ENCODE peak calls at places on chromosome 17, in seven cellular contexts. F is astrocyte of the spinal cord, B is GM10248, P is NB4, V is AG09309, U is HCT116, L is neural crest cell. R is an unnamed sample.

GRCh38 chr17:58531661-58532554 is 17.5 kb upstream of the MTMR4 start:
- DNase-seq in V (no peak), F (no peak), P (peak), B (peak), L (peak), U (no peak), R (peak)

GRCh38 chr17:77882481-77883212 is 75.9 kb upstream of the TNRC6C start:
- DNase-seq in U (no peak), L (no peak), F (peak), B (peak), P (peak), V (no peak), R (no peak)

GRCh38 chr17:74959826-74960738 is 12.5 kb downstream of the HID1 start:
- DNase-seq in B (no peak), L (no peak), V (no peak), U (no peak), P (no peak), F (no peak), R (no peak)

GRCh38 chr17:65750678-65751077 is 189.2 kb upstream of the AXIN2 start:
- DNase-seq in V (peak), F (peak), U (peak), P (no peak), L (no peak), B (no peak), R (no peak)

GRCh38 chr17:78013683-78014467 is 55.4 kb downstream of the TNRC6C start:
- DNase-seq in V (no peak), F (peak), P (peak), L (peak), B (peak), U (peak), R (peak)

GRCh38 chr17:28188841-28189263 is 130.1 kb upstream of the TMEM97 start:
- DNase-seq in V (no peak), U (no peak), L (no peak), F (no peak), B (no peak), P (no peak), R (no peak)

GRCh38 chr17:12672944-12673343 is 7.3 kb downstream of the MYOCD start:
- DNase-seq in B (no peak), V (no peak), F (no peak), U (no peak), P (no peak), L (no peak), R (no peak)

GRCh38 chr17:17077861-17078732 is 35.8 kb downstream of the MPRIP start:
- DNase-seq in U (no peak), P (no peak), L (no peak), V (no peak), F (no peak), B (no peak), R (no peak)

GRCh38 chr17:65953316-65954147 is 238.4 kb downstream of the CEP112 start:
- DNase-seq in L (no peak), F (peak), P (no peak), B (no peak), U (no peak), V (no peak), R (peak)

GRCh38 chr17:15133143-15133542 is 132.0 kb downstream of the PMP22 start:
- DNase-seq in U (no peak), B (no peak), F (no peak), V (no peak), L (no peak), P (no peak), R (no peak)

GRCh38 chr17:18217412-18218015 is 7.9 kb upstream of the LLGL1 start:
- DNase-seq in V (no peak), F (peak), P (peak), L (peak), B (peak), U (peak), R (peak)

GRCh38 chr17:50540485-50541401 is 6.2 kb upstream of the SPATA20 start:
- DNase-seq in B (no peak), P (no peak), U (no peak), L (no peak), V (no peak), F (no peak), R (no peak)

GRCh38 chr17:20095366-20096080 is 86.4 kb downstream of the SPECC1 start:
- DNase-seq in B (no peak), V (no peak), P (peak), L (peak), U (peak), F (peak), R (peak)

GRCh38 chr17:71975998-71976649 is 144.7 kb upstream of the SOX9 start:
- DNase-seq in U (no peak), B (no peak), V (peak), P (peak), F (peak), L (peak), R (no peak)

GRCh38 chr17:2192367-2193028 is 111.1 kb downstream of the SMG6 start:
- DNase-seq in F (peak), U (peak), B (no peak), V (peak), P (peak), L (no peak), R (no peak)

GRCh38 chr17:77002103-77003045 is 134.2 kb downstream of the MGAT5B start:
- DNase-seq in F (peak), P (no peak), B (no peak), V (no peak), U (peak), L (no peak), R (no peak)

GRCh38 chr17:68201425-68201785 is 46.4 kb upstream of the AMZ2 start:
- DNase-seq in L (no peak), U (no peak), B (no peak), P (no peak), F (no peak), V (no peak), R (no peak)

GRCh38 chr17:33049781-33050414 is 58.3 kb downstream of the SPACA3 start:
- DNase-seq in B (peak), V (no peak), U (peak), L (peak), F (peak), P (peak), R (peak)

GRCh38 chr17:57955183-57955952 is at the start of gene CUEDC1:
- DNase-seq in U (no peak), L (peak), B (peak), P (peak), F (peak), V (no peak), R (peak)

GRCh38 chr17:57892820-57893595 is 43.2 kb upstream of the MRPS23 start:
- DNase-seq in V (peak), L (peak), B (no peak), F (peak), P (peak), U (peak), R (peak)

GRCh38 chr17:3610523-3610922 is 1.3 kb upstream of the TRPV1 start:
- DNase-seq in U (no peak), B (no peak), L (no peak), P (no peak), V (no peak), F (no peak), R (no peak)

GRCh38 chr17:74192950-74193781 is 10.3 kb upstream of the RPL38 start:
- DNase-seq in L (no peak), V (no peak), U (no peak), F (no peak), B (no peak), P (peak), R (no peak)

GRCh38 chr17:38920374-38921291 is 4.8 kb upstream of the LASP1NB start:
- DNase-seq in U (no peak), L (no peak), P (no peak), B (no peak), F (no peak), V (no peak), R (no peak)

GRCh38 chr17:38919316-38920078 is 5.9 kb upstream of the LASP1NB start:
- DNase-seq in F (no peak), B (no peak), U (no peak), V (no peak), P (no peak), L (no peak), R (no peak)

GRCh38 chr17:38921756-38922411 is 3.5 kb upstream of the LASP1NB start:
- DNase-seq in L (no peak), F (no peak), B (no peak), U (no peak), V (no peak), P (no peak), R (no peak)

GRCh38 chr17:38925263-38925995 is at the start of gene LASP1NB:
- DNase-seq in U (no peak), V (no peak), L (peak), F (peak), B (no peak), P (no peak), R (peak)

DNA sequence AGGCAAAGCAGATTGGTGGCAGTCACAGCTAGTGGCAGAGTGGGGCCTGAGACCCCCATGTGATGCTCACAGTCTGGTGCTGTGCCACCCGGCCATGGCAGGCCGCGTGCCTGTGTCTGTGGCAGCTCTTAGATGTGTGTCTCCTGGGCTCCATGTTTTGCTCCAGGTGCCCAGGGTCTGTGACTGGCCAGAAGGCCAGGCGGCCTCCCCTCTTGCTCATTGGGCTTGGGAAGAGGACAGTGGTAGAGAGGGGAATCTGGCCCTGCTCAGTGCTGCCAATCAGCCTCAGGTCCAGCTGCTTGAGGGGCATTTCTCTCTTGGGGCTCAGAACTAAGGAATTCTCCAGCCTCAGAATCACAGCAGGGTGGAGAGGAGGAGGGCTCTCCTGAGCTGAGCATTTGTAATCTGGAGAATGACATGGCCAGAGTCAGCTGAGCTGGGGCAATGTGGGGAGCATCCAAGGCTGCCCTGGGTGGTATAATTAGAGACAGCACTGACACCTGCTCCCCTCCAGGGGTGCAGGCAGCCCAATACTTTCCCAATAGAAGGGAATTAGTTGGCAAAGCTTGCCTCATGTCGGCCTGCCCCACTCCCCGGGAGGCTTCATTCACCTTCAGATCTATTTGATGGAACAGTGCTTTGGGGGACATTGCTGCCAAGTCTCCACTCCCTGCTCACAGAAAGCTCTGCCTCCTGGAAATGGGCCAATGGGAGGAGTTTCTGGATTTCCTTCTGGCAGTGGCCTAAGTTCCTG is 2.7 kb upstream of the LASP1NB start:
- DNase-seq in L (no peak), B (no peak), P (no peak), V (peak), F (peak), U (no peak), R (no peak)
- TF ChIP-seq CTCF in L (no peak), B (no peak), P (no peak), V (peak), F (no peak), U (peak), R (no peak)

DNA sequence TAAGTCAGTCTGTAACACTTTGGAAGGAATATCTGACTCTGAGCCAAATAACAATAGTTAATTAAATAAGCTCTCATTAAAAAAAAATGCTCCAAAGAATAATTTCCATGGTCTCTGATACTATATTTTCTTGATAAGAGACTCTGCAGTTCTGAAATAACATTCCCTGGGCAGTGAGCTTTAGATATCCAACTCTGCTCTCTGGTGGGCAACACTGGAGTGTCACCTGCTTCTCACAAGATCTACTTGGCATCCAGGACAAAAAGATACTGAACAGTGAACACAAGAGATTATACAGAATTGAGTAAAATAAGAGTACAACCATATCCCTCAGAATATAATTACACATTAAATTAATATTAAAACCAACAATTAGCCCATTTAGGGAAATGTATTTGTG is 13.7 kb downstream of the BLMH start:
- DNase-seq in L (no peak), V (no peak), B (no peak), F (peak), P (peak), U (no peak), R (no peak)
- TF ChIP-seq CTCF in L (peak), V (peak), B (peak), F (peak), P (peak), U (peak), R (peak)

DNA sequence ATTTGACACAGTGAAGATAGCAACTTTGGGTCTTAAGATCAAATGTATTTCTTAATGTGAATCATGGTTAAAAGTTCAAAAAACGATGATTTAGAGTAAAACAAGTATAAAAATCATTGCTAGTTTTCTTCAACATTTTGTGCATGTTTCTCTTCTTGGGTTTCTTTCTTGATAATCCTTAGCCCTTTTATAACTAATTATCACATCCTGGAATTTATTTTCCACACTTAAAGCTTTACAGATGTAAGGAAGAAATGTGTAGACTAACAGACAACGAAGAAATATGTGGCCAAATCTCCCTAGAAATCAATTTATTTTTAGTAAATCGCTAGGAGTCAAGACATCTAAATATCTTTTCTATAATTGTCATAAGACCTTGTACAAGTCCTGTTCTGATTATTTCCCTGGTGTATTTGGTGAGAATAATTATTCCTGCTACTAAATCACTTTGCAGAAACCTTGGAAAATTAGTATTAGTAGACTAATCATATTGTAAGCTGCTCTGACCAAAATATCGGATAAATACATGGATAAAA is 4.9 kb downstream of the NACA2 start:
- DNase-seq in F (no peak), L (no peak), U (no peak), V (no peak), P (no peak), B (no peak), R (no peak)
- TF ChIP-seq CTCF in F (no peak), L (no peak), U (no peak), V (no peak), P (no peak), B (no peak), R (no peak)

GRCh38 chr17:7313028-7313889 is 1.9 kb downstream of the GPS2 start:
- DNase-seq in B (no peak), V (no peak), U (no peak), L (no peak), P (peak), F (no peak), R (no peak)
- TF ChIP-seq CTCF in B (no peak), V (no peak), U (peak), L (peak), P (no peak), F (no peak), R (no peak)

DNA sequence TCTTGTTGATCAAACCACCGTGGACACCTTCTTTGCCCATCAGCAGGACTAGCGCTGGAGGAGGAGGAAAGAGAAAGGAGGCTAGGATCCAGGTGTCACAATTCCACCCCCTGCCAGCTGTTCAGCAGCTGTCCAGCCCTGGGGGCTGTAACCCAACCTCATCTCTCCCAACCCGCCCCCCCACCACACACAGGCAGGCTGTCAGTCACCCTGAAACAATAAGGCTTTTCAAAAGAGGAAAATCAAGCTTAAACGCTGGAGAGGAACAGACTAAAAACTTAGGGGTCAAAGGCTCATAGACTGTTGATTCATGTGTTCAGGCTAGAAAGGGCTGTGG is 2.4 kb downstream of the PFN1 start:
- DNase-seq in L (no peak), V (no peak), P (no peak), B (no peak), U (no peak), F (no peak), R (no peak)
- TF ChIP-seq CTCF in L (no peak), V (no peak), P (no peak), B (no peak), U (no peak), F (no peak), R (no peak)

DNA sequence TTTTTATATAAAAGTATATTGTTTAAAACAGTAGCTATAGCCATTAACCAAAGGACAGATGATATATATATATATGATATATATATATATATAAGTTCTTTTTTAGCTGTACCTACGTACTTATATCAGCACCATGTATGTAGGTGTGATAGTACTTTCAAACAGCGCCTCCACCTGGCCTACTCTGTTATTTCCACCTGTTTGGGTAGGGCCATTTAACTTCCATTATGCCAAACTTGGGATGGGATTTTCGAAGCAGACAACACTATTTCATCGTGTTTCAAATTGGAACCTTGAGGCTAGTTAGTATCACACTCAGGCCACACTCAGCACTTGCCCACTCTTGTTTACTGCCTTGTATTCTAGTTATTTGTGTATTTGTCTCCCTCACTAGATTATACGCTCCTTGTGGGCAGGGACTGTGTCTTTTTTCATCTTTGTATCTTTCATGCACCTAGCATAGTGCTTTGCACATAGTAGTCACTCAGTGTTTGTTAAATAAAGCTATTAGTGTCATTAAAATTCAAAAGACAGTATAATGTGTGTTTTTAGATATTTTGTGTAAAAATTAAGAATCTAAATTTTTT is 11.8 kb upstream of the CLTC start:
- DNase-seq in U (no peak), F (no peak), B (no peak), L (no peak), V (no peak), P (peak), R (peak)
- TF ChIP-seq CTCF in U (peak), F (peak), B (no peak), L (peak), V (no peak), P (peak), R (no peak)

GRCh38 chr17:41324180-41325075 is 8.9 kb upstream of the KRTAP17-1 start:
- DNase-seq in V (no peak), P (no peak), F (no peak), B (no peak), U (peak), L (no peak), R (no peak)
- TF ChIP-seq CTCF in V (peak), P (no peak), F (peak), B (no peak), U (peak), L (no peak), R (peak)

R was measured in nephron progenitor cell.